ENCODE peak calls at places on chromosomes 13 and 19, in ten cellular contexts. B is heart right ventricle; J is neural progenitor cell; A is upper lobe of right lung; V is cardiac muscle cell; C is IMR-90; Z is adrenal gland; N is CD8-positive, alpha-beta T cell; W is astrocyte; F is pancreas. S is an unnamed sample. For H3K4me1, the result is how much of the 10 kb centered on the place peaks cover.

GRCh38 chr13:93945621-93946020 is 533.9 kb downstream of the DCT start:
- DNase-seq in B (no peak), J (no peak), A (no peak), V (no peak), C (no peak), Z (no peak), N (no peak), W (no peak), F (no peak), S (no peak)

GRCh38 chr13:99044764-99045163 is 66.9 kb upstream of the DOCK9 start:
- DNase-seq in B (no peak), J (no peak), A (no peak), V (no peak), C (no peak), Z (no peak), N (no peak), W (no peak), F (no peak), S (no peak)

GRCh38 chr19:38204096-38204495 is 19.9 kb downstream of the DPF1 start:
- DNase-seq in B (no peak), J (no peak), A (no peak), V (no peak), C (no peak), Z (no peak), N (no peak), W (no peak), F (peak), S (no peak)

GRCh38 chr13:44159633-44160279 is 213.9 kb upstream of the SERP2 start:
- DNase-seq in B (no peak), J (no peak), A (no peak), V (no peak), C (no peak), Z (no peak), N (no peak), W (no peak), F (no peak), S (no peak)

GRCh38 chr13:91360246-91360751 is 12.8 kb downstream of the MIR17HG start:
- DNase-seq in B (no peak), J (no peak), A (no peak), V (no peak), C (no peak), Z (no peak), N (no peak), W (no peak), F (no peak), S (no peak)

GRCh38 chr13:41254902-41255301 is 8.5 kb downstream of the MTRF1 start:
- DNase-seq in B (no peak), J (no peak), A (no peak), V (no peak), C (no peak), Z (no peak), N (no peak), W (no peak), F (no peak), S (no peak)

GRCh38 chr19:2540646-2541454 is 64.9 kb downstream of the GADD45B start:
- DNase-seq in B (peak), J (peak), A (peak), V (peak), C (peak), Z (no peak), N (no peak), W (peak), F (peak), S (no peak)

GRCh38 chr19:52274191-52274590 is 4.8 kb downstream of the ZNF766 start:
- DNase-seq in B (no peak), J (no peak), A (no peak), V (no peak), C (no peak), Z (no peak), N (no peak), W (no peak), F (no peak), S (no peak)

GRCh38 chr19:52296400-52296772 is 583 bp upstream of the ZNF480 start:
- DNase-seq in B (no peak), J (no peak), A (no peak), V (peak), C (no peak), Z (no peak), N (no peak), W (no peak), F (no peak), S (no peak)

GRCh38 chr13:59409651-59410200 is 754.0 kb downstream of the DIAPH3 start:
- DNase-seq in B (no peak), J (peak), A (no peak), V (no peak), C (no peak), Z (no peak), N (no peak), W (peak), F (no peak), S (no peak)

GRCh38 chr19:18385359-18385674 is 641 bp upstream of the GDF15 start:
- DNase-seq in B (no peak), J (no peak), A (no peak), V (no peak), C (no peak), Z (no peak), N (no peak), W (no peak), F (no peak), S (no peak)

GRCh38 chr13:105735269-105735668 is 800.2 kb downstream of the EFNB2 start:
- DNase-seq in B (no peak), J (no peak), A (no peak), V (no peak), C (no peak), Z (no peak), N (no peak), W (no peak), F (no peak), S (peak)

GRCh38 chr19:17262557-17262956 is 2.0 kb downstream of the USHBP1 start:
- DNase-seq in B (no peak), J (no peak), A (no peak), V (no peak), C (no peak), Z (no peak), N (no peak), W (no peak), F (no peak), S (no peak)

GRCh38 chr19:27794444-27795042 is 1418.4 kb downstream of the UQCRFS1 start:
- DNase-seq in B (peak), J (peak), A (no peak), V (peak), C (peak), Z (no peak), N (no peak), W (peak), F (peak), S (no peak)

GRCh38 chr13:95535243-95535642 is 17.3 kb upstream of the CLDN10 start:
- DNase-seq in B (no peak), J (no peak), A (no peak), V (no peak), C (peak), Z (no peak), N (no peak), W (peak), F (peak), S (no peak)

GRCh38 chr19:4089946-4090345 is 23.2 kb upstream of the ZBTB7A start:
- DNase-seq in B (no peak), J (no peak), A (no peak), V (no peak), C (no peak), Z (no peak), N (no peak), W (no peak), F (no peak), S (no peak)

DNA sequence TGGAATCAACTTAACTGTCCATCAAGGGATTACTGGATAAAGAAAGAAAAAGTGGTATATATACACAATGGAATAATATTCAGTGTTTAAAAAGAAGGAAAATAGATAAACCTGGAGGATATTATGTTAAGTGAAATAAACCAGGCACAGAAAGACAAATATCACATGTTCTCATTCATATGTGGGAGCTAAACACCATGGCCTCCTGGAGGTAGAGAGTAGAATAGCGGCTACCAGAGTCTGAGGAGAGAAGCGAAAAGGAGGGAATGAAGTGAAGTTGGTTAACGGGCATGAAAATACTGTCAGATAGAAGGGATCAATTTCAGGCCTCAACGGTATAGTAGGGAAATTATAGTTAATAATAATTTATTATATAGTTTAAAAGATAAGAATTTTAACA is 147.5 kb upstream of the OBI1 start:
- DNase-seq in B (no peak), J (peak), A (no peak), V (no peak), C (no peak), Z (no peak), N (no peak), W (no peak), F (no peak), S (no peak)
- TF ChIP-seq CTCF in B (no peak), J (peak), A (peak), V (peak), C (peak), Z (no peak), N (peak), W (no peak), F (no peak), S (peak)

GRCh38 chr13:48231080-48231479 is 1.9 kb upstream of the ITM2B start:
- DNase-seq in B (no peak), J (no peak), A (no peak), V (no peak), C (no peak), Z (no peak), N (no peak), W (peak), F (no peak), S (no peak)
- H3K4me1 ChIP-seq in B (under half), J (under half), A (under half), V (under half), C (under half), Z (under half), N (under half), W (under half), F (under half), S (under half)

DNA sequence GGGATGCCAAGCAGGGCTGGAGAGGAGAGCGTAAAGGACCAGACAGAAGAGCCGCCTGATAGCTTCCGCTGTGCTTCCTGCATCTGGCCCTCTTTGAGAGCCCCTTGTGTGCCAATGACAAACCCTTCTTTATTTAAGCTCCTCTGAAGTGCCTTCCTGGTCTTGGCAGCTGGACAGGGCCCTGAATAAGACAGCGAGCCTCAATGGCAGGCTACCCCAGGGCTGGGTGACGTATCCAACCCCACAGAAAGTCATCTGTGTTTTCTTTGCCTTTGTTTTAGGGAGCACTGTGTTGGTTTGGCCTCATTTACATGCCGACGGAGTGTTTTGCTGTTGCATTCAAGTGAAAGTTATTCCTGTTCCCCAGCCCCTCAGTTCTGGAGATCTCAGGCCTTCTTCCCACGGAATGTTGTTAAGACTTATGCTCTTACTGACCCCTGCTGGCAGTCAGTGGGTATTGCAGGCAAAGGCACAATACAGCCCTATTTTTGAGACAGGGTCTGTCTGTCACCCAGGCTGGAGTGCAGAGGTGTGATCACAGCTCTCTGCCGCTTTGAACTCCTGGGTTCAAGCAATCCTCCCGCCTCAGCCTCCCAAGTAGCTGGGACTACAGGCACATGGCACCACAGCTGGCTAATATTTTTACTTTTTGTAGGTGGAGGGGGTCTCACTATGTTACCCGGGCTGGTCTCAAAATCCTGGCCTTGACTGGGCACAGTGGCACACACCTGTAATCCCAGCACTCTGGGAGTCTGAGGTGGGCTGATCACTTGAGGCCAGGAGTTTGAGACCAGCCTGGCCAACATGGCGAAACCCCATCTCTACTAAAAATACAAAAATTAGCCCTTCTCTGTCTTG is 16.8 kb downstream of the CCL25 start:
- DNase-seq in B (no peak), J (peak), A (no peak), V (no peak), C (no peak), Z (no peak), N (no peak), W (no peak), F (no peak), S (no peak)
- TF ChIP-seq CTCF in B (peak), J (peak), A (peak), V (peak), C (peak), Z (peak), N (peak), W (peak), F (no peak), S (peak)

GRCh38 chr13:113605866-113606438 is 21.4 kb downstream of the TFDP1 start:
- DNase-seq in B (no peak), J (no peak), A (no peak), V (no peak), C (no peak), Z (no peak), N (no peak), W (no peak), F (no peak), S (no peak)
- H3K4me1 ChIP-seq in B (under half), J (under half), A (under half), V (under half), C (under half), Z (under half), N (under half), W (under half), F (under half), S (under half)

GRCh38 chr13:26813626-26814348 is 53.2 kb upstream of the GPR12 start:
- DNase-seq in B (no peak), J (no peak), A (no peak), V (no peak), C (no peak), Z (no peak), N (no peak), W (no peak), F (no peak), S (no peak)

GRCh38 chr13:26806891-26807290 is 46.3 kb upstream of the GPR12 start:
- DNase-seq in B (no peak), J (no peak), A (no peak), V (no peak), C (no peak), Z (no peak), N (no peak), W (no peak), F (no peak), S (no peak)

GRCh38 chr13:26816876-26817275 is 56.3 kb upstream of the GPR12 start:
- DNase-seq in B (no peak), J (no peak), A (no peak), V (peak), C (no peak), Z (no peak), N (no peak), W (no peak), F (no peak), S (no peak)

GRCh38 chr13:26810095-26810494 is 49.5 kb upstream of the GPR12 start:
- DNase-seq in B (no peak), J (no peak), A (no peak), V (no peak), C (no peak), Z (no peak), N (no peak), W (no peak), F (no peak), S (no peak)

DNA sequence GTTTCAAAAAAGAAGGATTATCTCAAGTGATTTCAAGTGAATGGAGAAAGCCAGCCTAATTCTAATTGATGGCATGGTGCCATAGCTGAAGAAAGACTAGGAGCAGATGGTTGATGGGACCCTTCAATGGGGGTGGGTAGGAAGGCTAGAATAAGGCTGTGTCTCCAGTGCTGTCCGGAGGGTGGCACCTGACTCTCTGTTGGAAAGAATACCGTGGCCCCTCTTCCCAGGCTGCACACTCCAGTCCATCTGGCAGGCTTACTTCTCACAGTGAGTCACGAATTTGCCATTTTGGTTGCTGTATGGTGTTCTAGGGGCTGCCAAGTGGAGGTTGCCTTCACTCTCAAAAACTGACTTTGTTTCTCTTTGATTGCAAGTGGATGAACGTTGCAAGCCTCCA is 51.0 kb upstream of the GPR12 start:
- DNase-seq in B (no peak), J (no peak), A (no peak), V (no peak), C (no peak), Z (no peak), N (no peak), W (no peak), F (no peak), S (no peak)
- TF ChIP-seq CTCF in B (no peak), J (no peak), A (no peak), V (no peak), C (no peak), Z (no peak), N (no peak), W (no peak), F (no peak), S (no peak)

GRCh38 chr13:51935326-51936171 is 73.8 kb downstream of the CCDC70 start:
- DNase-seq in B (no peak), J (peak), A (no peak), V (peak), C (no peak), Z (no peak), N (no peak), W (no peak), F (no peak), S (no peak)
- H3K4me1 ChIP-seq in B (under half), J (under half), A (under half), V (under half), C (under half), Z (under half), N (under half), W (under half), F (under half), S (under half)

DNA sequence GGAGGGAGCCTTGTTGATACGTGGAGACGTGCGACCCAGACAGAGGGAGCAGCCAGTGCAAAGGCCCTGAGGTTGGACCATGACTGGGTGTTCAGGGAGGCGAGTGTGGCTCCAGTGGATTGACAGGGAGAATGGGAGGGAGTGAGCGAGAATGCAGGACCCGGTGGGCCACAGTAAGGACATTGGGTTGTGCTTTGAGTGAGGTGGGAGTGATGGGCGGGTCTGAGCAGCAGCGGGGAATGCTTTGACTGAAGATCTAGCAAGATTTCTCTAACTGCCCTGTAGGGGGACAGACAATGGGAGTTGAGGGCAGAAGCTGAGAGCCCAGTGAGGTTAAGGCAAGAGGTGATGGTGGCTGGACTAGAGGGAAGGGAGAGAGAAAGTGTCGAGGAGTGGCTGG is 7.7 kb upstream of the NANOS2 start:
- DNase-seq in B (no peak), J (peak), A (no peak), V (no peak), C (no peak), Z (no peak), N (no peak), W (no peak), F (no peak), S (no peak)
- TF ChIP-seq CTCF in B (no peak), J (peak), A (no peak), V (peak), C (peak), Z (no peak), N (no peak), W (no peak), F (no peak), S (peak)

GRCh38 chr19:55483681-55484361 is 1.2 kb upstream of the NAT14 start:
- DNase-seq in B (no peak), J (no peak), A (no peak), V (no peak), C (no peak), Z (no peak), N (no peak), W (no peak), F (no peak), S (peak)
- H3K4me1 ChIP-seq in B (half or more), J (under half), A (under half), V (under half), C (under half), Z (under half), N (under half), W (under half), F (under half), S (under half)